ENCODE peak calls at places on chromosomes 6 and 20, in seven cellular contexts. One of them, this sample, is unnamed. For H3K36me3, the result is how much of the 10 kb centered on the place peaks cover.

GRCh38 chr6:8785223-8785622 is 349.9 kb upstream of the SLC35B3 start:
- DNase-seq in mesenchymal stem cell: no peak
- DNase-seq in mesendoderm: no peak
- DNase-seq in prostate gland: no peak
- DNase-seq in stomach: no peak
- DNase-seq in mucosa of descending colon: no peak
- DNase-seq in neuronal stem cell: no peak
- DNase-seq in this sample: peak

GRCh38 chr6:153117986-153118886 is 12.8 kb downstream of the RGS17 start:
- DNase-seq in mesenchymal stem cell: peak
- DNase-seq in mesendoderm: no peak
- DNase-seq in prostate gland: no peak
- DNase-seq in stomach: no peak
- DNase-seq in mucosa of descending colon: no peak
- DNase-seq in neuronal stem cell: no peak
- DNase-seq in this sample: peak

GRCh38 chr6:150641398-150642139 is 41.9 kb downstream of the PLEKHG1 start:
- DNase-seq in mesenchymal stem cell: no peak
- DNase-seq in mesendoderm: no peak
- DNase-seq in prostate gland: no peak
- DNase-seq in stomach: no peak
- DNase-seq in mucosa of descending colon: no peak
- DNase-seq in neuronal stem cell: no peak
- DNase-seq in this sample: no peak

GRCh38 chr6:25962368-25963127 is at the start of gene TRIM38:
- DNase-seq in mesenchymal stem cell: peak
- DNase-seq in mesendoderm: peak
- DNase-seq in prostate gland: peak
- DNase-seq in stomach: peak
- DNase-seq in mucosa of descending colon: peak
- DNase-seq in neuronal stem cell: no peak
- DNase-seq in this sample: peak

GRCh38 chr6:159654483-159655098 is 38.5 kb downstream of the SOD2 start:
- DNase-seq in mesenchymal stem cell: peak
- DNase-seq in mesendoderm: peak
- DNase-seq in prostate gland: no peak
- DNase-seq in stomach: no peak
- DNase-seq in mucosa of descending colon: no peak
- DNase-seq in neuronal stem cell: peak
- DNase-seq in this sample: peak

GRCh38 chr6:113048741-113049140 is 701.6 kb downstream of the RFPL4B start:
- DNase-seq in mesenchymal stem cell: no peak
- DNase-seq in mesendoderm: no peak
- DNase-seq in prostate gland: no peak
- DNase-seq in stomach: no peak
- DNase-seq in mucosa of descending colon: no peak
- DNase-seq in neuronal stem cell: no peak
- DNase-seq in this sample: no peak

GRCh38 chr20:51687071-51687470 is 81.1 kb downstream of the ATP9A start:
- DNase-seq in mesenchymal stem cell: peak
- DNase-seq in mesendoderm: peak
- DNase-seq in prostate gland: no peak
- DNase-seq in stomach: no peak
- DNase-seq in mucosa of descending colon: no peak
- DNase-seq in neuronal stem cell: no peak
- DNase-seq in this sample: peak

GRCh38 chr6:159646731-159647130 is 46.3 kb downstream of the SOD2 start:
- DNase-seq in mesenchymal stem cell: peak
- DNase-seq in mesendoderm: no peak
- DNase-seq in prostate gland: no peak
- DNase-seq in stomach: no peak
- DNase-seq in mucosa of descending colon: no peak
- DNase-seq in neuronal stem cell: no peak
- DNase-seq in this sample: peak

GRCh38 chr20:35060168-35060567 is 32.4 kb downstream of the TRPC4AP start:
- DNase-seq in mesenchymal stem cell: no peak
- DNase-seq in mesendoderm: no peak
- DNase-seq in prostate gland: no peak
- DNase-seq in stomach: no peak
- DNase-seq in mucosa of descending colon: no peak
- DNase-seq in neuronal stem cell: no peak
- DNase-seq in this sample: no peak

GRCh38 chr20:35055445-35056276 is 36.9 kb downstream of the TRPC4AP start:
- DNase-seq in mesenchymal stem cell: peak
- DNase-seq in mesendoderm: no peak
- DNase-seq in prostate gland: no peak
- DNase-seq in stomach: no peak
- DNase-seq in mucosa of descending colon: no peak
- DNase-seq in neuronal stem cell: no peak
- DNase-seq in this sample: no peak

GRCh38 chr20:35059110-35059509 is 33.5 kb downstream of the TRPC4AP start:
- DNase-seq in mesenchymal stem cell: no peak
- DNase-seq in mesendoderm: no peak
- DNase-seq in prostate gland: no peak
- DNase-seq in stomach: no peak
- DNase-seq in mucosa of descending colon: no peak
- DNase-seq in neuronal stem cell: no peak
- DNase-seq in this sample: no peak

GRCh38 chr20:35059612-35060011 is 33.0 kb downstream of the TRPC4AP start:
- DNase-seq in mesenchymal stem cell: no peak
- DNase-seq in mesendoderm: no peak
- DNase-seq in prostate gland: no peak
- DNase-seq in stomach: no peak
- DNase-seq in mucosa of descending colon: no peak
- DNase-seq in neuronal stem cell: no peak
- DNase-seq in this sample: no peak

DNA sequence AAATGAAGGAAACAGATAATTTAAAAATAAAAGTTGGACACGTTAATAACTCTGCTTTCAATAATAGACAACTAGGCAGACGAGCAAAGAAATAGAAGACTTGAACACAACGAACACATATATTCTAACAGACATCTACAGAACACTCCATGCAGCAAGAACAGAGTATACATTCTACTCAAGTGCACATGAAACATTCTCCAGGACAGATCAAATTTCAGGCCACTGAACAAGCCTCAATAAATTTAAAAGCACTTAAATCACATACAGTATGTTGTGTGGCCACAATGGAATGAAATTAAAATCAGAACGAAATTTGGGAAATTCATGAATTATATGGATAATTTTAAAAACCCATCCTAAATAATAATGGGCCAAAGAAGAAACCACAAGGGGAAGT is 34.4 kb downstream of the TRPC4AP start:
- DNase-seq in mesenchymal stem cell: no peak
- DNase-seq in mesendoderm: no peak
- DNase-seq in prostate gland: no peak
- DNase-seq in stomach: no peak
- DNase-seq in mucosa of descending colon: no peak
- DNase-seq in neuronal stem cell: no peak
- DNase-seq in this sample: no peak
- H3K36me3 ChIP-seq in mesenchymal stem cell: under half
- H3K36me3 ChIP-seq in mesendoderm: under half
- H3K36me3 ChIP-seq in prostate gland: under half
- H3K36me3 ChIP-seq in stomach: under half
- H3K36me3 ChIP-seq in mucosa of descending colon: under half
- H3K36me3 ChIP-seq in neuronal stem cell: half or more
- H3K36me3 ChIP-seq in this sample: under half

GRCh38 chr20:32797160-32797468 is 22.6 kb upstream of the MAPRE1 start:
- DNase-seq in mesenchymal stem cell: peak
- DNase-seq in mesendoderm: no peak
- DNase-seq in prostate gland: no peak
- DNase-seq in stomach: no peak
- DNase-seq in mucosa of descending colon: no peak
- DNase-seq in neuronal stem cell: no peak
- DNase-seq in this sample: no peak
- H3K36me3 ChIP-seq in mesenchymal stem cell: under half
- H3K36me3 ChIP-seq in mesendoderm: half or more
- H3K36me3 ChIP-seq in prostate gland: under half
- H3K36me3 ChIP-seq in stomach: under half
- H3K36me3 ChIP-seq in mucosa of descending colon: under half
- H3K36me3 ChIP-seq in neuronal stem cell: half or more
- H3K36me3 ChIP-seq in this sample: under half

GRCh38 chr20:37316116-37316774 is 26.8 kb downstream of the MANBAL start:
- DNase-seq in mesenchymal stem cell: peak
- DNase-seq in mesendoderm: peak
- DNase-seq in prostate gland: no peak
- DNase-seq in stomach: peak
- DNase-seq in mucosa of descending colon: no peak
- DNase-seq in neuronal stem cell: no peak
- DNase-seq in this sample: no peak

GRCh38 chr20:37315293-37316110 is 26.0 kb downstream of the MANBAL start:
- DNase-seq in mesenchymal stem cell: peak
- DNase-seq in mesendoderm: peak
- DNase-seq in prostate gland: no peak
- DNase-seq in stomach: peak
- DNase-seq in mucosa of descending colon: peak
- DNase-seq in neuronal stem cell: no peak
- DNase-seq in this sample: peak

GRCh38 chr20:37313546-37314091 is 24.2 kb downstream of the MANBAL start:
- DNase-seq in mesenchymal stem cell: no peak
- DNase-seq in mesendoderm: peak
- DNase-seq in prostate gland: no peak
- DNase-seq in stomach: no peak
- DNase-seq in mucosa of descending colon: no peak
- DNase-seq in neuronal stem cell: no peak
- DNase-seq in this sample: no peak

GRCh38 chr20:37314617-37315292 is 25.3 kb downstream of the MANBAL start:
- DNase-seq in mesenchymal stem cell: no peak
- DNase-seq in mesendoderm: peak
- DNase-seq in prostate gland: no peak
- DNase-seq in stomach: no peak
- DNase-seq in mucosa of descending colon: no peak
- DNase-seq in neuronal stem cell: no peak
- DNase-seq in this sample: no peak

GRCh38 chr20:37314099-37314498 is 24.6 kb downstream of the MANBAL start:
- DNase-seq in mesenchymal stem cell: no peak
- DNase-seq in mesendoderm: peak
- DNase-seq in prostate gland: no peak
- DNase-seq in stomach: no peak
- DNase-seq in mucosa of descending colon: no peak
- DNase-seq in neuronal stem cell: no peak
- DNase-seq in this sample: no peak
- H3K36me3 ChIP-seq in mesenchymal stem cell: half or more
- H3K36me3 ChIP-seq in mesendoderm: under half
- H3K36me3 ChIP-seq in prostate gland: under half
- H3K36me3 ChIP-seq in stomach: under half
- H3K36me3 ChIP-seq in mucosa of descending colon: under half
- H3K36me3 ChIP-seq in neuronal stem cell: half or more
- H3K36me3 ChIP-seq in this sample: under half

DNA sequence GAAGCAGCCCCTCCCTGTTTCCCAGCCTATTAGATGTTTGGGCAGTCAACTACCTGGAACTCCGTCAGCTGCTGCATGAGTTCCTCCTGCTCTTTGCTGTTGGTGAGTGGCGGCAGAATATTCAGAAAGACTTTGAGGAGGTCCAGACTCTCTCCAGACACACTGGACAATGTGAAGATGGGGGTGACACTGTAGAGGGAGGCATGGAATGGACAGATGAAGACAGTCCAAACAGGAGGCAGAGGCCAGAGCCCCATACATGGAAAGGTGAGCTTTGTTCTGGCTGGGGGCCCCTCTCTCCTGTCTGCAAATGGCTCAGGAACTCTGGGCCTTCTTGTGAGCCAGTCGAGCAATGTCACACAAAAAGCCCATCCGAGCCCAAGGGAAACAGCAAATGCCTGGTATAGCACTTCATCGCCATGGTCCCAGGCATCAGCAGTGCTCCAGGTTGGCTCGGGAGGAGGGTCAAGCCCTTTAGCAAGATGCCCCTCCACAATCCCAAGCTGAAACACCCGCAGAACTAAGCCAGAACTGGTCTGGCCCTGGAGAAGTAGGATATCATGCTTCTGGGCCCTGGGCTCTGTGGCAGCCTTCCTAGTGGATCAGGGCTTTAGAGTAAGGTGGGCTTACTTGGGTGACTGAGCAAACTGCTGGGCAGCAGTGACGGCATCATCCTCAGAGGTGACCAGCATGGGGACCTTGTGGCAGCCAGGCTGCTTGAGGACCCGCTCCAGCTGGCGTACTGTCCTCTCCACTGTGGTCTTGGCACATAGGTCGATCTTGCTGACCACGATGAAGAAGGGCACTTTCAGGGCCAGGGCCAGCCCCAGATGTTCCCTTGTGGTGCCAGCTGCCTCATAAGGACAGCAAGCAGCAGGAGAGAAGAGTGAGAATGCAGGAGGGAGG is 4.9 kb downstream of the GTPBP2 start:
- DNase-seq in mesenchymal stem cell: no peak
- DNase-seq in mesendoderm: no peak
- DNase-seq in prostate gland: no peak
- DNase-seq in stomach: no peak
- DNase-seq in mucosa of descending colon: no peak
- DNase-seq in neuronal stem cell: no peak
- DNase-seq in this sample: no peak
- H3K36me3 ChIP-seq in mesenchymal stem cell: half or more
- H3K36me3 ChIP-seq in mesendoderm: under half
- H3K36me3 ChIP-seq in prostate gland: under half
- H3K36me3 ChIP-seq in stomach: half or more
- H3K36me3 ChIP-seq in mucosa of descending colon: under half
- H3K36me3 ChIP-seq in neuronal stem cell: half or more
- H3K36me3 ChIP-seq in this sample: under half

GRCh38 chr6:83168556-83168955 is 24.5 kb downstream of the PGM3 start:
- DNase-seq in mesenchymal stem cell: no peak
- DNase-seq in mesendoderm: no peak
- DNase-seq in prostate gland: no peak
- DNase-seq in stomach: no peak
- DNase-seq in mucosa of descending colon: no peak
- DNase-seq in neuronal stem cell: no peak
- DNase-seq in this sample: peak

GRCh38 chr6:83167726-83168278 is 25.3 kb downstream of the PGM3 start:
- DNase-seq in mesenchymal stem cell: no peak
- DNase-seq in mesendoderm: no peak
- DNase-seq in prostate gland: no peak
- DNase-seq in stomach: no peak
- DNase-seq in mucosa of descending colon: no peak
- DNase-seq in neuronal stem cell: no peak
- DNase-seq in this sample: no peak

GRCh38 chr6:83169096-83169495 is 24.0 kb downstream of the PGM3 start:
- DNase-seq in mesenchymal stem cell: no peak
- DNase-seq in mesendoderm: no peak
- DNase-seq in prostate gland: no peak
- DNase-seq in stomach: no peak
- DNase-seq in mucosa of descending colon: no peak
- DNase-seq in neuronal stem cell: no peak
- DNase-seq in this sample: no peak

DNA sequence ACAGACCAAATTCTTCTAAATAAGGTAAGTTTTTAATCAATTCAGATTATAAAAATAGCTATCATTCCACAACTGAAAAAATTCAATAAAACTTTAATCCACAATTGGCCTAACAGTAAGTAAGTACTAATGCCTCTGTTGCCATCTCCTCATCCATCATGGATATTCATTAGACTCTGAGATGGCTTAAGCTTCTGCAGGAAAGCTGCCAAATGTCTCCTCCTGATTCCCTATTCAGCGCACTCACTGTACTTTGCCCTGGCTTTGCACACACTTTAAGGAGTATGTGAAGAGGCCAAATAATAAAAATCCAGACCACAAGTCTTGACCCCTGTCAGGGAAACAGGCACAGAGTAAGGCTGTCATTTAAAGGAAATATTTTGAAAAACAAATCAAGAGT is 23.6 kb downstream of the PGM3 start:
- DNase-seq in mesenchymal stem cell: no peak
- DNase-seq in mesendoderm: no peak
- DNase-seq in prostate gland: no peak
- DNase-seq in stomach: no peak
- DNase-seq in mucosa of descending colon: no peak
- DNase-seq in neuronal stem cell: no peak
- DNase-seq in this sample: no peak
- H3K36me3 ChIP-seq in mesenchymal stem cell: under half
- H3K36me3 ChIP-seq in mesendoderm: under half
- H3K36me3 ChIP-seq in prostate gland: under half
- H3K36me3 ChIP-seq in stomach: half or more
- H3K36me3 ChIP-seq in mucosa of descending colon: under half
- H3K36me3 ChIP-seq in neuronal stem cell: half or more
- H3K36me3 ChIP-seq in this sample: under half

This sample was measured in bronchial epithelial cell.